ENCODE peak calls at places on chromosomes 7 and 10, in six cellular contexts. Z is upper lobe of right lung, T is osteoblast, K is right cardiac atrium, C is SJSA1, G is right lobe of liver. B is an unnamed sample.

GRCh38 chr7:50721160-50721559 is 61.5 kb downstream of the GRB10 start:
- DNase-seq in Z (no peak), T (no peak), K (peak; percentile 66), C (no peak), G (no peak), B (no peak)

GRCh38 chr7:96738705-96739104 is 29.1 kb upstream of the SEM1 start:
- DNase-seq in Z (no peak), T (no peak), K (no peak), C (no peak), G (no peak), B (no peak)

GRCh38 chr10:119315128-119316001 is 108.0 kb downstream of the GRK5 start:
- DNase-seq in Z (no peak), T (peak; percentile 97), K (peak; percentile 82), C (peak; percentile 86), G (no peak), B (no peak)

GRCh38 chr7:50347693-50348092 is 43.2 kb downstream of the IKZF1 start:
- DNase-seq in Z (no peak), T (no peak), K (no peak), C (no peak), G (no peak), B (no peak)

GRCh38 chr7:143882611-143883078 is 19.3 kb downstream of the TCAF1 start:
- DNase-seq in Z (peak; percentile 72), T (peak; percentile 96), K (peak; percentile 93), C (no peak), G (peak; percentile 82), B (no peak)

GRCh38 chr7:70698219-70698832 is 433.6 kb upstream of the GALNT17 start:
- DNase-seq in Z (no peak), T (peak; percentile 96), K (no peak), C (no peak), G (no peak), B (no peak)

GRCh38 chr10:130934333-130935035 is 377.0 kb downstream of the TCERG1L start:
- DNase-seq in Z (no peak), T (no peak), K (peak; percentile 54), C (no peak), G (no peak), B (no peak)

GRCh38 chr10:1552881-1553595 is 184.3 kb downstream of the ADARB2 start:
- DNase-seq in Z (no peak), T (peak; percentile 50), K (no peak), C (no peak), G (peak; percentile 39), B (no peak)

GRCh38 chr7:44477063-44477830 is 13.2 kb downstream of the NUDCD3 start:
- DNase-seq in Z (no peak), T (peak; percentile 54), K (peak; percentile 72), C (peak; percentile 63), G (peak; percentile 68), B (peak; percentile 18)

GRCh38 chr10:37975407-37975991 is 948 bp downstream of the ZNF25 start:
- DNase-seq in Z (no peak), T (no peak), K (no peak), C (no peak), G (no peak), B (peak; percentile 28)

GRCh38 chr7:91265693-91266066 is 1.4 kb downstream of the FZD1 start:
- DNase-seq in Z (peak; percentile 73), T (peak; percentile 48), K (no peak), C (no peak), G (no peak), B (no peak)

GRCh38 chr7:36048902-36049240 is 104.2 kb upstream of the EEPD1 start:
- DNase-seq in Z (no peak), T (no peak), K (no peak), C (no peak), G (no peak), B (no peak)

GRCh38 chr7:77542399-77542798 is 5.3 kb downstream of the PTPN12 start:
- DNase-seq in Z (no peak), T (no peak), K (no peak), C (no peak), G (no peak), B (no peak)

GRCh38 chr10:33666686-33667480 is 332.4 kb upstream of the NRP1 start:
- DNase-seq in Z (no peak), T (no peak), K (no peak), C (no peak), G (no peak), B (no peak)

GRCh38 chr10:97886264-97886663 is 36.6 kb downstream of the GOLGA7B start:
- DNase-seq in Z (no peak), T (no peak), K (no peak), C (no peak), G (no peak), B (no peak)

GRCh38 chr10:30396282-30396681 is 37.7 kb upstream of the MAP3K8 start:
- DNase-seq in Z (no peak), T (no peak), K (no peak), C (no peak), G (no peak), B (no peak)

GRCh38 chr7:48111596-48111995 is 22.5 kb downstream of the UPP1 start:
- DNase-seq in Z (no peak), T (no peak), K (no peak), C (no peak), G (peak; percentile 67), B (no peak)

GRCh38 chr10:28291881-28292297 is 11.0 kb downstream of the MPP7 start:
- DNase-seq in Z (no peak), T (peak; percentile 89), K (no peak), C (peak; percentile 46), G (no peak), B (no peak)

GRCh38 chr10:119812684-119813083 is 60.0 kb downstream of the MCMBP start:
- DNase-seq in Z (no peak), T (peak; percentile 31), K (no peak), C (no peak), G (no peak), B (no peak)

GRCh38 chr7:95324396-95324795 is at the start of gene PON1:
- DNase-seq in Z (no peak), T (no peak), K (no peak), C (no peak), G (peak; percentile 87), B (no peak)

GRCh38 chr10:96873086-96873485 is 41.0 kb downstream of the LCOR start:
- DNase-seq in Z (no peak), T (no peak), K (no peak), C (no peak), G (no peak), B (no peak)

DNA sequence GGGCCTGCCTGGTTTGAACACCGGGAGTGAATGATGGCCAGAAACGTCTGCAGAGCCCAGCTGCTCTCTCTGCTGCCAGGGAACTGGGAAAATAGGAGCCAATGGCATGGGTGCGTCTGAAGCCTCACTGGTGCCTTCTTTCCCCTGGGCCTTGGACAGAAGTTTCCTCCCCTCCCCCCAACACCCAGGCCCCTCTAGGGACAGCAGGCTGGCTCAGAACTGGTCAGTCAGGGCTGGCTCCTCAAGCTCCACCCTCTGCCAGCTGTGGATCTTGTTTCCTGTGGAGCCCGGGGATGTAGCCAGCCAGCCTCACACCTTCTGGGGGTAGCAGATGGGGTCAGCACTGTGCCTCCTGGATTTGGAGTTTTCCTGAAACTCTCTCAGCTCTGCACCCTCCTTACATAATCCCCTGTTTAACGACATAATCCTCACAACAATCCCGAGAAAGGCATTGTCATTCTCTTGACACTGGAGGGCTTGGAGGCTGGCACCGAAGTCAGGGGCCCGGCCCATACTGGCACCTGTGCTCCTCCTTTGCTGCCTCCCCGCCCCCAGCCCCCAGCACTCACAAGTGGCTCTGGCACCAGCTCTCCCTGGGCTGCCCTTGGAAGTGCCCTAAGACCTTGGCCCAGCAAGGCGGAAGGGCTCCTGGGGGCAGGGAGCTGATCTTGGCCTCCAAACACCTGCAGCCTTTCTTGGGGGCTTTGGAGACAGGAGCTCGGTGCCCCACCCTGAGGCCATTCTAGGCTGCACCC is 5.7 kb downstream of the LDB3 start:
- DNase-seq in Z (no peak), T (peak; percentile 96), K (peak; percentile 70), C (no peak), G (no peak), B (no peak)
- H3K4me1 ChIP-seq in Z (no peaks in the 10 kb centered on the region), T (peaks cover 2% of the 10 kb centered on the region), K (no peaks in the 10 kb centered on the region), C (peaks cover 3% of the 10 kb centered on the region), G (no peaks in the 10 kb centered on the region), B (no peaks in the 10 kb centered on the region)

GRCh38 chr7:30231271-30231670 is 53.1 kb upstream of the ZNRF2 start:
- DNase-seq in Z (no peak), T (no peak), K (no peak), C (no peak), G (no peak), B (no peak)
- H3K4me1 ChIP-seq in Z (peaks cover 9% of the 10 kb centered on the region), T (peaks cover 3% of the 10 kb centered on the region), K (peaks cover 3% of the 10 kb centered on the region), C (peaks cover 3% of the 10 kb centered on the region), G (no peaks in the 10 kb centered on the region), B (no peaks in the 10 kb centered on the region)

DNA sequence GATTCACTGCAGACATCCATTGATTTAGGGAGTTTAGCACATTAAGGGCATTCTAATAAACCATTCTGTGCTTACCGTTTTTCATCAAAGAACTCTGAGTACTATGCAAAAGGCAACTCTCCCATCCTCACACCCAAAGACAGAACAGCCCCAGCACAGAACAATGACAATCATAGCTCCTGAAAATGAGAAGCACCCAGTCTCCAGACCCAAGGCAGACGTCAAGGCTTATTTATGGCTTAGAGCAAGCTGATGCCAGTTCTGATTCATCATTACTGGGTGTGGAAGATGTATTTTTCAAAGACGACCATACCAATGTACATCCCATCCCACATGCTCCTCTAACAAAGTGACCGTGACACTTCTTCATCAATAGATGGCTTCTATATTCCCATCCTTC is 67.6 kb downstream of the OSBPL3 start:
- DNase-seq in Z (no peak), T (no peak), K (no peak), C (no peak), G (no peak), B (no peak)
- H3K4me1 ChIP-seq in Z (no peaks in the 10 kb centered on the region), T (peaks cover 42% of the 10 kb centered on the region), K (peaks cover 5% of the 10 kb centered on the region), C (peaks cover 18% of the 10 kb centered on the region), G (no peaks in the 10 kb centered on the region), B (peaks cover 45% of the 10 kb centered on the region)

GRCh38 chr10:61995093-61995492 is 93.6 kb downstream of the ARID5B start:
- DNase-seq in Z (no peak), T (no peak), K (no peak), C (no peak), G (no peak), B (no peak)

GRCh38 chr10:61992059-61992460 is 90.6 kb downstream of the ARID5B start:
- DNase-seq in Z (no peak), T (peak; percentile 3), K (peak; percentile 40), C (no peak), G (no peak), B (no peak)

GRCh38 chr10:61994404-61995031 is 93.0 kb downstream of the ARID5B start:
- DNase-seq in Z (no peak), T (no peak), K (no peak), C (no peak), G (no peak), B (no peak)

GRCh38 chr10:61992683-61993629 is 91.5 kb downstream of the ARID5B start:
- DNase-seq in Z (no peak), T (peak; percentile 72), K (peak; percentile 33), C (no peak), G (no peak), B (peak; percentile 52)

DNA sequence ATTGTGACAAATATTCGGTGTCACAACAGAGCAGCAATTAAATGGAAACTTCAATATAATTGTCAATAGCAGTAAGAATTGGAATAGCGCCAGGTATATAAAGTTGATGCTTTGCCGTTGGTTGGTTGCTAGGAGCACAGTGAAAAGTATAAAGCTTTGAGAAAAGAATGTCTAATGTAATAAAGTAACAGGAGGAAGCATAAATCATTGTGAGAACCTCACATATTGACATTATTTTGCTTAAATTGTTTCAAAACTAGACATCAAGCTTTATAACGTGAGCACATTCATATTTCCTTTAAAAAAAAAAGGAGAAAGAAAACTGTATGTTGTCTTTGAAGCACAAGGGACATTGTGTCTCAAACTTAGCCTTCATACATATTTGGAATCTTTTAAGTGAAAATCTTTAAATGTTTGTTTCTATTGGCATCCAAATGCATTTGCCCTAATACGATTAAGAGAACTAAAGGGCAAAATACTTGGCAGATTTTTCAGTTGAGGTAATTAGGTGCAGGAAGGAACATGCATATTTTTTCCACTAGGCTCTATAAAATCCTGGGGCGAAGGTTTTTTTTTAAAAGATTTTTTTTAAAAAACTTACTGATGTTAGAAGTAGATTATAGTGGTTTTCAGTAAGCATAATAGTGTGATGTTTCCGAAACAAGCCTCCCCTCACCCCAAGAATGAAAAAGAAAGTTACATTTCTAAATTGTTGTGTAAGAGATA is 92.3 kb downstream of the ARID5B start:
- DNase-seq in Z (no peak), T (no peak), K (no peak), C (no peak), G (no peak), B (peak; percentile 55)
- H3K4me1 ChIP-seq in Z (peaks cover 26% of the 10 kb centered on the region), T (peaks cover 25% of the 10 kb centered on the region), K (peaks cover 8% of the 10 kb centered on the region), C (peaks cover 20% of the 10 kb centered on the region), G (no peaks in the 10 kb centered on the region), B (peaks cover 29% of the 10 kb centered on the region)

B was measured in naive thymus-derived CD4-positive, alpha-beta T cell.